ENCODE peak calls at places on chromosome 1, in five cellular contexts. A, D, G, O and U are unnamed samples.
A peak's percentile ranks its signal among the peaks of the same experiment; 100 is the strongest.

GRCh38 chr1:47644216-47644581 is 206.4 kb downstream of the FOXD2 start:
- DNase-seq in A (no peak), D (no peak), G (no peak), O (no peak), U (no peak)

GRCh38 chr1:50333595-50333974 is 89.7 kb downstream of the DMRTA2 start:
- DNase-seq in A (peak; percentile 48), D (no peak), G (no peak), O (peak; percentile 23), U (no peak)

GRCh38 chr1:43229831-43230780 is 39.7 kb upstream of the TMEM125 start:
- DNase-seq in A (no peak), D (no peak), G (no peak), O (no peak), U (no peak)

GRCh38 chr1:41416081-41416480 is 54.8 kb downstream of the FOXO6 start:
- DNase-seq in A (no peak), D (no peak), G (no peak), O (no peak), U (no peak)

GRCh38 chr1:3227372-3227704 is 158.3 kb downstream of the PRDM16 start:
- DNase-seq in A (no peak), D (no peak), G (no peak), O (no peak), U (no peak)

GRCh38 chr1:118859999-118860398 is 128.1 kb downstream of the TBX15 start:
- DNase-seq in A (no peak), D (no peak), G (no peak), O (no peak), U (no peak)

GRCh38 chr1:248825136-248825535 is 579 bp downstream of the SH3BP5L start:
- DNase-seq in A (no peak), D (no peak), G (no peak), O (no peak), U (no peak)

GRCh38 chr1:63817152-63817667 is 43.4 kb downstream of the ROR1 start:
- DNase-seq in A (no peak), D (no peak), G (peak; percentile 86), O (no peak), U (no peak)

GRCh38 chr1:7387053-7387861 is 383.8 kb upstream of the VAMP3 start:
- DNase-seq in A (no peak), D (no peak), G (no peak), O (no peak), U (no peak)

GRCh38 chr1:168913711-168914463 is 184.9 kb upstream of the DPT start:
- DNase-seq in A (no peak), D (no peak), G (peak; percentile 90), O (no peak), U (no peak)

GRCh38 chr1:89489037-89489729 is 35.4 kb upstream of the LRRC8B start:
- DNase-seq in A (peak; percentile 92), D (no peak), G (no peak), O (no peak), U (no peak)

GRCh38 chr1:161439280-161440232 is 65.7 kb upstream of the FCGR2A start:
- DNase-seq in A (peak; percentile 28), D (no peak), G (no peak), O (no peak), U (no peak)

GRCh38 chr1:53381790-53382401 is 54.0 kb upstream of the LRP8 start:
- DNase-seq in A (no peak), D (no peak), G (no peak), O (no peak), U (no peak)

GRCh38 chr1:52928083-52928404 is 968 bp downstream of the SCP2 start:
- DNase-seq in A (peak; percentile 13), D (no peak), G (no peak), O (no peak), U (no peak)

GRCh38 chr1:226962421-226963391 is 22.6 kb downstream of the COQ8A start:
- DNase-seq in A (no peak), D (no peak), G (no peak), O (no peak), U (no peak)

GRCh38 chr1:224852901-224853568 is 76.4 kb upstream of the DNAH14 start:
- DNase-seq in A (peak; percentile 18), D (no peak), G (peak; percentile 37), O (no peak), U (no peak)

GRCh38 chr1:245663841-245664240 is 509.1 kb downstream of the KIF26B start:
- DNase-seq in A (no peak), D (no peak), G (no peak), O (no peak), U (no peak)

GRCh38 chr1:10796029-10796944 is at the start of gene CASZ1:
- DNase-seq in A (no peak), D (no peak), G (peak; percentile 94), O (no peak), U (peak; percentile 13)

GRCh38 chr1:2983319-2983705 is 38.0 kb upstream of the ACTRT2 start:
- DNase-seq in A (no peak), D (no peak), G (no peak), O (no peak), U (no peak)